ENCODE peak calls at places on chromosomes 2 and 18, in four cellular contexts. One of them, this sample, is unnamed.

GRCh38 chr2:81250270-81250669 is 945.7 kb upstream of the LRRTM1 start:
- DNase-seq in ovary: no peak
- DNase-seq in breast epithelium: no peak
- DNase-seq in Peyer's patch: no peak
- DNase-seq in this sample: no peak

GRCh38 chr2:48482313-48482712 is 47.6 kb upstream of the STON1 start:
- DNase-seq in ovary: no peak
- DNase-seq in Peyer's patch: no peak
- DNase-seq in breast epithelium: no peak
- DNase-seq in this sample: no peak

GRCh38 chr2:240302933-240303332 is 132.5 kb upstream of the GPC1 start:
- DNase-seq in breast epithelium: no peak
- DNase-seq in Peyer's patch: peak; percentile 25
- DNase-seq in ovary: no peak
- DNase-seq in this sample: no peak

GRCh38 chr2:234679151-234679765 is 182.4 kb upstream of the ARL4C start:
- DNase-seq in breast epithelium: no peak
- DNase-seq in ovary: no peak
- DNase-seq in Peyer's patch: no peak
- DNase-seq in this sample: no peak

GRCh38 chr2:241490444-241490760 is 18.0 kb downstream of the STK25 start:
- DNase-seq in Peyer's patch: no peak
- DNase-seq in ovary: no peak
- DNase-seq in breast epithelium: no peak
- DNase-seq in this sample: no peak

GRCh38 chr2:1650474-1650872 is 93.8 kb downstream of the PXDN start:
- DNase-seq in Peyer's patch: no peak
- DNase-seq in ovary: no peak
- DNase-seq in breast epithelium: no peak
- DNase-seq in this sample: no peak

GRCh38 chr2:127674241-127675209 is 805 bp downstream of the LIMS2 start:
- DNase-seq in ovary: no peak
- DNase-seq in breast epithelium: peak; percentile 54
- DNase-seq in Peyer's patch: peak; percentile 47
- DNase-seq in this sample: no peak

GRCh38 chr2:65349863-65350262 is 82.5 kb downstream of the SPRED2 start:
- DNase-seq in Peyer's patch: peak; percentile 72
- DNase-seq in ovary: peak; percentile 64
- DNase-seq in breast epithelium: no peak
- DNase-seq in this sample: peak; percentile 26

GRCh38 chr18:53639696-53640095 is 584.8 kb downstream of the MBD2 start:
- DNase-seq in ovary: no peak
- DNase-seq in breast epithelium: no peak
- DNase-seq in Peyer's patch: no peak
- DNase-seq in this sample: no peak

GRCh38 chr2:135271006-135271405 is 218.9 kb downstream of the RAB3GAP1 start:
- DNase-seq in ovary: no peak
- DNase-seq in Peyer's patch: no peak
- DNase-seq in breast epithelium: no peak
- DNase-seq in this sample: no peak

GRCh38 chr2:68429311-68429826 is 37.7 kb downstream of the FBXO48 start:
- DNase-seq in Peyer's patch: no peak
- DNase-seq in breast epithelium: no peak
- DNase-seq in ovary: no peak
- DNase-seq in this sample: no peak

GRCh38 chr18:48186084-48186798 is 222.9 kb downstream of the ZBTB7C start:
- DNase-seq in Peyer's patch: no peak
- DNase-seq in ovary: no peak
- DNase-seq in breast epithelium: no peak
- DNase-seq in this sample: no peak

GRCh38 chr18:70464343-70465114 is 175.7 kb downstream of the SOCS6 start:
- DNase-seq in ovary: peak; percentile 38
- DNase-seq in Peyer's patch: peak; percentile 79
- DNase-seq in breast epithelium: no peak
- DNase-seq in this sample: peak; percentile 83

GRCh38 chr2:73611867-73612266 is 30.4 kb downstream of the NAT8 start:
- DNase-seq in ovary: no peak
- DNase-seq in Peyer's patch: no peak
- DNase-seq in breast epithelium: no peak
- DNase-seq in this sample: no peak

GRCh38 chr2:226030369-226031077 is 631.0 kb downstream of the NYAP2 start:
- DNase-seq in breast epithelium: no peak
- DNase-seq in Peyer's patch: no peak
- DNase-seq in ovary: no peak
- DNase-seq in this sample: peak; percentile 24

GRCh38 chr2:24871852-24872323 is 48.1 kb downstream of the ADCY3 start:
- DNase-seq in ovary: peak; percentile 68
- DNase-seq in breast epithelium: peak; percentile 46
- DNase-seq in Peyer's patch: peak; percentile 43
- DNase-seq in this sample: no peak

GRCh38 chr2:29398384-29399237 is 283.4 kb downstream of the CLIP4 start:
- DNase-seq in ovary: no peak
- DNase-seq in Peyer's patch: no peak
- DNase-seq in breast epithelium: no peak
- DNase-seq in this sample: no peak

GRCh38 chr2:150994041-150994440 is 267.6 kb downstream of the RBM43 start:
- DNase-seq in breast epithelium: no peak
- DNase-seq in ovary: no peak
- DNase-seq in Peyer's patch: no peak
- DNase-seq in this sample: no peak

GRCh38 chr2:46230677-46231425 is 66.4 kb upstream of the EPAS1 start:
- DNase-seq in ovary: no peak
- DNase-seq in breast epithelium: no peak
- DNase-seq in Peyer's patch: no peak
- DNase-seq in this sample: peak; percentile 5

GRCh38 chr2:239606955-239607794 is 206.4 kb upstream of the HDAC4 start:
- DNase-seq in ovary: no peak
- DNase-seq in breast epithelium: no peak
- DNase-seq in Peyer's patch: peak; percentile 36
- DNase-seq in this sample: no peak

GRCh38 chr18:11147371-11147860 is 2.0 kb downstream of the PIEZO2 start:
- DNase-seq in ovary: no peak
- DNase-seq in breast epithelium: no peak
- DNase-seq in Peyer's patch: no peak
- DNase-seq in this sample: no peak

GRCh38 chr2:147937744-147938349 is 82.7 kb downstream of the ORC4 start:
- DNase-seq in Peyer's patch: peak; percentile 47
- DNase-seq in breast epithelium: no peak
- DNase-seq in ovary: no peak
- DNase-seq in this sample: no peak

GRCh38 chr2:163667064-163667887 is 68.5 kb downstream of the FIGN start:
- DNase-seq in breast epithelium: no peak
- DNase-seq in Peyer's patch: no peak
- DNase-seq in ovary: no peak
- DNase-seq in this sample: no peak

GRCh38 chr2:132276571-132276981 is 114.8 kb upstream of the ANKRD30BL start:
- DNase-seq in Peyer's patch: no peak
- DNase-seq in ovary: no peak
- DNase-seq in breast epithelium: no peak
- DNase-seq in this sample: no peak

GRCh38 chr2:236017446-236017845 is 150.7 kb downstream of the GBX2 start:
- DNase-seq in ovary: no peak
- DNase-seq in breast epithelium: no peak
- DNase-seq in Peyer's patch: no peak
- DNase-seq in this sample: no peak

GRCh38 chr2:112032615-112033457 is 22.2 kb upstream of the TMEM87B start:
- DNase-seq in breast epithelium: no peak
- DNase-seq in ovary: peak; percentile 56
- DNase-seq in Peyer's patch: peak; percentile 61
- DNase-seq in this sample: peak; percentile 53

GRCh38 chr2:11055816-11056215 is 99.5 kb upstream of the SLC66A3 start:
- DNase-seq in ovary: no peak
- DNase-seq in breast epithelium: no peak
- DNase-seq in Peyer's patch: no peak
- DNase-seq in this sample: no peak

GRCh38 chr2:55957142-55957541 is 33.6 kb upstream of the EFEMP1 start:
- DNase-seq in Peyer's patch: no peak
- DNase-seq in breast epithelium: no peak
- DNase-seq in ovary: no peak
- DNase-seq in this sample: no peak

GRCh38 chr2:197075754-197076337 is 149.3 kb upstream of the PGAP1 start:
- DNase-seq in ovary: no peak
- DNase-seq in Peyer's patch: no peak
- DNase-seq in breast epithelium: no peak
- DNase-seq in this sample: no peak

GRCh38 chr18:23384778-23385736 is 68.0 kb upstream of the RIOK3 start:
- DNase-seq in ovary: no peak
- DNase-seq in Peyer's patch: peak; percentile 59
- DNase-seq in breast epithelium: no peak
- DNase-seq in this sample: no peak

GRCh38 chr2:168346725-168347477 is 99.5 kb upstream of the STK39 start:
- DNase-seq in ovary: peak; percentile 64
- DNase-seq in Peyer's patch: peak; percentile 84
- DNase-seq in breast epithelium: peak; percentile 67
- DNase-seq in this sample: peak; percentile 73

GRCh38 chr2:110718990-110719389 is 13.4 kb upstream of the ACOXL start:
- DNase-seq in ovary: no peak
- DNase-seq in Peyer's patch: no peak
- DNase-seq in breast epithelium: no peak
- DNase-seq in this sample: no peak

GRCh38 chr2:190088917-190089316 is 26.4 kb upstream of the MSTN start:
- DNase-seq in breast epithelium: no peak
- DNase-seq in Peyer's patch: peak; percentile 69
- DNase-seq in ovary: no peak
- DNase-seq in this sample: peak; percentile 51

GRCh38 chr18:72700961-72701710 is 157.0 kb upstream of the CBLN2 start:
- DNase-seq in ovary: no peak
- DNase-seq in Peyer's patch: no peak
- DNase-seq in breast epithelium: no peak
- DNase-seq in this sample: no peak

GRCh38 chr2:65957886-65958285 is 477.0 kb upstream of the MEIS1 start:
- DNase-seq in breast epithelium: no peak
- DNase-seq in ovary: no peak
- DNase-seq in Peyer's patch: no peak
- DNase-seq in this sample: no peak

GRCh38 chr2:58870704-58871103 is 629.6 kb upstream of the FANCL start:
- DNase-seq in Peyer's patch: no peak
- DNase-seq in breast epithelium: no peak
- DNase-seq in ovary: no peak
- DNase-seq in this sample: no peak

GRCh38 chr2:58866946-58867345 is 625.8 kb upstream of the FANCL start:
- DNase-seq in ovary: no peak
- DNase-seq in breast epithelium: no peak
- DNase-seq in Peyer's patch: no peak
- DNase-seq in this sample: no peak

GRCh38 chr2:58866527-58866926 is 625.4 kb upstream of the FANCL start:
- DNase-seq in ovary: no peak
- DNase-seq in breast epithelium: no peak
- DNase-seq in Peyer's patch: no peak
- DNase-seq in this sample: no peak

GRCh38 chr2:58875462-58875861 is 634.3 kb upstream of the FANCL start:
- DNase-seq in Peyer's patch: no peak
- DNase-seq in breast epithelium: no peak
- DNase-seq in ovary: no peak
- DNase-seq in this sample: no peak

GRCh38 chr2:58871469-58872142 is 630.5 kb upstream of the FANCL start:
- DNase-seq in breast epithelium: no peak
- DNase-seq in Peyer's patch: no peak
- DNase-seq in ovary: no peak
- DNase-seq in this sample: no peak
- TF ChIP-seq CTCF in breast epithelium: no peak
- TF ChIP-seq CTCF in Peyer's patch: no peak
- TF ChIP-seq CTCF in ovary: no peak
- TF ChIP-seq CTCF in this sample: no peak

GRCh38 chr2:216082805-216083204 is 1.1 kb downstream of the TMEM169 start:
- DNase-seq in breast epithelium: no peak
- DNase-seq in Peyer's patch: no peak
- DNase-seq in ovary: no peak
- DNase-seq in this sample: peak; percentile 25
- H3K4me3 ChIP-seq in breast epithelium: no peak overlapping the region
- H3K4me3 ChIP-seq in Peyer's patch: no peak overlapping the region
- H3K4me3 ChIP-seq in ovary: no peak overlapping the region
- H3K4me3 ChIP-seq in this sample: no peak overlapping the region

GRCh38 chr2:20999906-21000645 is 43.8 kb downstream of the APOB start:
- DNase-seq in ovary: no peak
- DNase-seq in Peyer's patch: no peak
- DNase-seq in breast epithelium: no peak
- DNase-seq in this sample: no peak
- TF ChIP-seq POLR2A in ovary: no peak
- TF ChIP-seq POLR2A in Peyer's patch: no peak
- TF ChIP-seq POLR2A in breast epithelium: no peak
- TF ChIP-seq POLR2A in this sample: no peak

GRCh38 chr2:200171761-200172482 is 134.6 kb upstream of the SPATS2L start:
- DNase-seq in breast epithelium: no peak
- DNase-seq in ovary: no peak
- DNase-seq in Peyer's patch: no peak
- DNase-seq in this sample: no peak
- TF ChIP-seq CTCF in breast epithelium: no peak
- TF ChIP-seq CTCF in ovary: no peak
- TF ChIP-seq CTCF in Peyer's patch: no peak
- TF ChIP-seq CTCF in this sample: no peak

This sample was measured in thyroid gland.